ENCODE peak calls at places on chromosome 7, in five cellular contexts. M, Y, B, V and K are unnamed samples.

GRCh38 chr7:2214636-2215035 is 18.1 kb downstream of the MAD1L1 start:
- DNase-seq in Y (no peak), M (no peak), B (no peak), V (no peak), K (no peak)

GRCh38 chr7:27359167-27359731 is 116.6 kb downstream of the EVX1 start:
- DNase-seq in M (no peak), B (no peak), V (no peak), Y (no peak), K (no peak)

GRCh38 chr7:127667017-127667670 is 15.2 kb downstream of the SND1 start:
- DNase-seq in M (no peak), V (peak; percentile 86), B (no peak), Y (peak; percentile 71), K (no peak)

GRCh38 chr7:33185786-33186185 is 56.4 kb downstream of the BBS9 start:
- DNase-seq in M (no peak), Y (peak; percentile 69), B (no peak), V (peak; percentile 68), K (no peak)

GRCh38 chr7:129864042-129864441 is 88.7 kb downstream of the UBE2H start:
- DNase-seq in V (no peak), Y (no peak), M (peak; percentile 57), B (no peak), K (no peak)

GRCh38 chr7:75915416-75916156 is 631 bp downstream of the POR start:
- DNase-seq in B (no peak), V (peak; percentile 22), Y (peak; percentile 37), M (peak; percentile 31), K (peak; percentile 62)

GRCh38 chr7:83201355-83201754 is 38.7 kb upstream of the PCLO start:
- DNase-seq in B (no peak), V (no peak), M (no peak), Y (no peak), K (no peak)

GRCh38 chr7:148622887-148623585 is 32.5 kb downstream of the C7orf33 start:
- DNase-seq in V (no peak), B (no peak), M (no peak), Y (peak; percentile 9), K (no peak)

GRCh38 chr7:254337-255037 is 35.5 kb upstream of the FOXL3 start:
- DNase-seq in M (no peak), Y (no peak), B (no peak), V (no peak), K (peak; percentile 40)

GRCh38 chr7:150871601-150872000 is 19.3 kb downstream of the AOC1 start:
- DNase-seq in Y (no peak), V (no peak), M (no peak), B (no peak), K (no peak)

GRCh38 chr7:157310676-157311185 is 26.1 kb upstream of the DNAJB6 start:
- DNase-seq in Y (no peak), B (no peak), M (no peak), V (peak; percentile 19), K (no peak)

GRCh38 chr7:113197274-113197673 is 78.9 kb upstream of the SMIM30 start:
- DNase-seq in Y (peak; percentile 84), B (no peak), V (peak; percentile 91), M (no peak), K (no peak)

GRCh38 chr7:103296901-103297836 is at the start of gene PMPCB:
- DNase-seq in B (peak; percentile 96), V (peak; percentile 87), Y (peak; percentile 92), M (peak; percentile 96), K (peak; percentile 96)

GRCh38 chr7:143391462-143392404 is 10.6 kb downstream of the ZYX start:
- DNase-seq in Y (peak; percentile 90), M (peak; percentile 85), B (peak; percentile 66), V (peak; percentile 85), K (peak; percentile 81)

GRCh38 chr7:24073651-24074420 is 210.2 kb upstream of the NPY start:
- DNase-seq in V (no peak), M (no peak), Y (no peak), B (no peak), K (no peak)

GRCh38 chr7:156759579-156760202 is 119.1 kb downstream of the RNF32 start:
- DNase-seq in V (no peak), Y (no peak), M (no peak), B (no peak), K (no peak)

GRCh38 chr7:149733554-149734513 is 39.6 kb downstream of the ZNF467 start:
- DNase-seq in B (no peak), Y (no peak), V (no peak), M (no peak), K (no peak)

GRCh38 chr7:140304071-140304799 is 94.1 kb downstream of the SLC37A3 start:
- DNase-seq in V (peak; percentile 16), B (no peak), M (no peak), Y (peak; percentile 40), K (no peak)

GRCh38 chr7:102912742-102913141 is at the start of gene LRRC17:
- DNase-seq in Y (peak; percentile 97), B (peak; percentile 50), M (peak; percentile 26), V (peak; percentile 97), K (no peak)

GRCh38 chr7:90816511-90817142 is 220.5 kb downstream of the CDK14 start:
- DNase-seq in V (peak; percentile 96), B (no peak), Y (peak; percentile 88), M (peak; percentile 33), K (no peak)

GRCh38 chr7:150388709-150389531 is 9.8 kb downstream of the ZNF775 start:
- DNase-seq in B (peak; percentile 78), M (peak; percentile 46), V (peak; percentile 65), Y (peak; percentile 89), K (peak; percentile 83)

GRCh38 chr7:2508327-2509231 is 11.0 kb upstream of the LFNG start:
- DNase-seq in Y (no peak), B (no peak), V (peak; percentile 32), M (no peak), K (peak; percentile 86)

GRCh38 chr7:108525327-108525984 is 479 bp downstream of the PNPLA8 start:
- DNase-seq in M (no peak), B (no peak), Y (peak; percentile 89), V (peak; percentile 82), K (no peak)

GRCh38 chr7:91551377-91552175 is 287.3 kb downstream of the FZD1 start:
- DNase-seq in V (peak; percentile 8), Y (no peak), B (no peak), M (no peak), K (no peak)

GRCh38 chr7:97119747-97120146 is 2.2 kb downstream of the SDHAF3 start:
- DNase-seq in Y (no peak), V (no peak), B (no peak), M (no peak), K (no peak)

GRCh38 chr7:13890793-13891192 is 98.7 kb downstream of the ETV1 start:
- DNase-seq in Y (no peak), V (no peak), M (no peak), B (no peak), K (no peak)

DNA sequence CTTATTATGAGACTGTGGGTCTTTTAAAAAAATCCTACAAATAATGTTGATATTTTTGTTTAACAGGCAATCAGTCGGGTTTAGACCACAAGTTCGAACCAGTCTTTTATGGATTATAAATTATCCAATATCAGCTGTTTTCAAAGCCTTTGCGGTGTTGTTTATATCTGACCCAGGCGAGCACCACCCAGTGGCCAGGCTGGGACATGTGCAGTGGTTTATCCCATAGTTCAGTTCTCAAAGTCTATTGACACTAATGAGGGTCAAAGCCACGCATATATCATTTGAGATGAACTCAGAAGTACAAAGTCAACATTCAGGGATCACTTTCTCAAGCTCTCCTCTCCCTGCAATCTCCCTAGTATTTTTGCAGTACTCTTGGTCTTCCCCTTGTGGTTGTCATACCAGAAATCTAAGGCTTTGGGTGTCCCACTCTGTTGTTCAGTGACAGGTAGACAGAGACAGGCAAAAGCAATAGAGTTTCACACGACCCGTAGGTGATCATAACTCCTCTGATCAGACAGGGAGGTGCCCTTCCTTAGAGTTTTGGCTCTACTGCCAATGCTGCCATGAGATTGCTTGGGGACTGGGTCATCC is 117.4 kb upstream of the POM121L12 start:
- DNase-seq in B (no peak), V (no peak), Y (no peak), M (no peak), K (no peak)
- TF ChIP-seq CTCF in B (no peak), V (no peak), Y (no peak), M (no peak), K (no peak)

GRCh38 chr7:15084368-15084767 is 181.8 kb upstream of the DGKB start:
- DNase-seq in M (no peak), Y (no peak), V (no peak), B (no peak), K (no peak)

GRCh38 chr7:15085361-15085760 is 182.8 kb upstream of the DGKB start:
- DNase-seq in M (no peak), V (no peak), Y (no peak), B (no peak), K (no peak)

GRCh38 chr7:15081891-15082290 is 179.3 kb upstream of the DGKB start:
- DNase-seq in M (no peak), V (no peak), Y (no peak), B (no peak), K (no peak)

GRCh38 chr7:15086882-15087281 is 184.3 kb upstream of the DGKB start:
- DNase-seq in Y (no peak), M (no peak), V (no peak), B (no peak), K (no peak)

GRCh38 chr7:15086171-15086745 is 183.7 kb upstream of the DGKB start:
- DNase-seq in Y (no peak), B (no peak), M (no peak), V (no peak), K (no peak)
- H3K4me1 ChIP-seq in Y (no peaks in the 10 kb centered on the region), B (no peaks in the 10 kb centered on the region), M (no peaks in the 10 kb centered on the region), V (no peaks in the 10 kb centered on the region), K (no peaks in the 10 kb centered on the region)

DNA sequence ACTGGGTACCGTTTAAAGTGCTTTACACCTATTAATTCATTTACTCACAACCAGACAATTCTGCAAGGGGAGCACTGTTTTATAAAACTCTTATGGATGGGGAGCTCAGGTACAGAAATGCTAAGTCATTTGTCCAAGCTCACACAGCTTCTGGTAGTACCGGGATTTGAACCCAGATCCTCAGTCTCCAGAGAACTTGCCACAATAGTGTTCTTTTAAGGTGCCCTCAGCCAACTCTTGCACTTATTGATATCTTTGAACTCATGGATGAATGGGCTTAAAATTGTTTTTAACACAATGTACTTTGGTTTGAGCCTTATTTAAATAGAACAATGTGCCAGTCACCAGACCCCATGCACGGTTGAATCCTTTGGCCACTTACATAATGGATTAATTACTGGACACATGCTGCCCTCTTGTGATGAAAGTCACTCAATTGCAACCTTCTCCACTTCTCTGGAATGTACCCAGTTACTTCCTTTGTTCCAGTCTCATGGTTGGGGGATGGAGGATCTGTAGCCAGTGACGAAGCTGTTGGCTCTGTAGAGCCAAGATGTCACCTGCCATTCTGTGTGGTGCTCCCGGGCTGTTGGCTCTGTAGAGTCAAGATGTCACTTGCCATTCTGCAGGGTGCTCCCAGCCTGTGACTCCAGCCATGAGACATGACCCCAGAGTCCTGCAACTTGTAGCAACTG is 65.6 kb downstream of the NOD1 start:
- DNase-seq in Y (peak; percentile 88), B (no peak), M (peak; percentile 49), V (peak; percentile 83), K (no peak)
- TF ChIP-seq CTCF in Y (peak; percentile 48), B (peak; percentile 48), M (peak; percentile 83), V (peak; percentile 78), K (peak; percentile 58)

GRCh38 chr7:134691820-134692705 is 45.4 kb downstream of the BPGM start:
- DNase-seq in V (peak; percentile 52), B (peak; percentile 64), M (peak; percentile 80), Y (no peak), K (no peak)

GRCh38 chr7:134694299-134694698 is 47.6 kb downstream of the BPGM start:
- DNase-seq in V (no peak), B (no peak), Y (no peak), M (no peak), K (no peak)

GRCh38 chr7:134693256-134693655 is 46.6 kb downstream of the BPGM start:
- DNase-seq in V (peak; percentile 96), Y (peak; percentile 77), B (no peak), M (peak; percentile 88), K (peak; percentile 69)

GRCh38 chr7:134690016-134690415 is 43.4 kb downstream of the BPGM start:
- DNase-seq in B (no peak), M (no peak), V (peak; percentile 81), Y (peak; percentile 85), K (no peak)

GRCh38 chr7:134690614-134691504 is 44.2 kb downstream of the BPGM start:
- DNase-seq in V (peak; percentile 24), Y (no peak), B (no peak), M (no peak), K (no peak)
- H3K4me1 ChIP-seq in V (peaks cover 35% of the 10 kb centered on the region), Y (peaks cover 21% of the 10 kb centered on the region), B (peaks cover 27% of the 10 kb centered on the region), M (peaks cover 7% of the 10 kb centered on the region), K (peaks cover 3% of the 10 kb centered on the region)